ENCODE peak calls at places on chromosomes 13 and 19, in ten cellular contexts. One of them, this sample, is unnamed.

GRCh38 chr13:80524447-80525215 is 183.7 kb upstream of the SPRY2 start:
- DNase-seq in progenitor cell of endocrine pancreas: no peak
- DNase-seq in cardiac fibroblast: no peak
- DNase-seq in IMR-90: no peak
- DNase-seq in retinal pigment epithelial cell: no peak
- DNase-seq in K562: peak; percentile 18
- DNase-seq in breast epithelium: no peak
- DNase-seq in fibroblast of pulmonary artery: no peak
- DNase-seq in H9: no peak
- DNase-seq in tibial nerve: no peak
- DNase-seq in this sample: no peak

GRCh38 chr13:36787181-36787580 is 31.8 kb upstream of the RFXAP start:
- DNase-seq in K562: no peak
- DNase-seq in tibial nerve: no peak
- DNase-seq in cardiac fibroblast: no peak
- DNase-seq in progenitor cell of endocrine pancreas: no peak
- DNase-seq in retinal pigment epithelial cell: no peak
- DNase-seq in breast epithelium: no peak
- DNase-seq in IMR-90: no peak
- DNase-seq in H9: peak; percentile 39
- DNase-seq in fibroblast of pulmonary artery: no peak
- DNase-seq in this sample: no peak

GRCh38 chr19:41144403-41144802 is 30.2 kb downstream of the CYP2F1 start:
- DNase-seq in tibial nerve: peak; percentile 74
- DNase-seq in retinal pigment epithelial cell: peak; percentile 45
- DNase-seq in H9: peak; percentile 89
- DNase-seq in progenitor cell of endocrine pancreas: peak; percentile 48
- DNase-seq in fibroblast of pulmonary artery: peak; percentile 91
- DNase-seq in cardiac fibroblast: peak; percentile 90
- DNase-seq in IMR-90: peak; percentile 78
- DNase-seq in breast epithelium: peak; percentile 66
- DNase-seq in K562: peak; percentile 65
- DNase-seq in this sample: no peak

GRCh38 chr19:10625762-10626138 is 397 bp downstream of the SLC44A2 start:
- DNase-seq in tibial nerve: no peak
- DNase-seq in IMR-90: no peak
- DNase-seq in H9: no peak
- DNase-seq in fibroblast of pulmonary artery: no peak
- DNase-seq in K562: no peak
- DNase-seq in breast epithelium: no peak
- DNase-seq in cardiac fibroblast: no peak
- DNase-seq in progenitor cell of endocrine pancreas: no peak
- DNase-seq in retinal pigment epithelial cell: no peak
- DNase-seq in this sample: no peak

GRCh38 chr19:55750715-55751114 is 8.2 kb upstream of the RFPL4A start:
- DNase-seq in fibroblast of pulmonary artery: no peak
- DNase-seq in IMR-90: no peak
- DNase-seq in progenitor cell of endocrine pancreas: no peak
- DNase-seq in H9: no peak
- DNase-seq in cardiac fibroblast: no peak
- DNase-seq in K562: no peak
- DNase-seq in breast epithelium: no peak
- DNase-seq in retinal pigment epithelial cell: no peak
- DNase-seq in tibial nerve: no peak
- DNase-seq in this sample: no peak

GRCh38 chr19:52351512-52351911 is 15.5 kb downstream of the ZNF610 start:
- DNase-seq in IMR-90: no peak
- DNase-seq in K562: no peak
- DNase-seq in tibial nerve: no peak
- DNase-seq in breast epithelium: no peak
- DNase-seq in cardiac fibroblast: no peak
- DNase-seq in fibroblast of pulmonary artery: no peak
- DNase-seq in H9: peak; percentile 85
- DNase-seq in retinal pigment epithelial cell: no peak
- DNase-seq in progenitor cell of endocrine pancreas: peak; percentile 15
- DNase-seq in this sample: no peak

GRCh38 chr19:511101-511841 is 4.0 kb downstream of the TPGS1 start:
- DNase-seq in fibroblast of pulmonary artery: peak; percentile 72
- DNase-seq in retinal pigment epithelial cell: no peak
- DNase-seq in tibial nerve: no peak
- DNase-seq in K562: peak; percentile 15
- DNase-seq in cardiac fibroblast: peak; percentile 64
- DNase-seq in breast epithelium: no peak
- DNase-seq in H9: peak; percentile 78
- DNase-seq in IMR-90: peak; percentile 36
- DNase-seq in progenitor cell of endocrine pancreas: no peak
- DNase-seq in this sample: no peak

GRCh38 chr13:71727036-71727435 is 140.0 kb downstream of the DACH1 start:
- DNase-seq in retinal pigment epithelial cell: no peak
- DNase-seq in H9: no peak
- DNase-seq in cardiac fibroblast: no peak
- DNase-seq in K562: no peak
- DNase-seq in breast epithelium: no peak
- DNase-seq in IMR-90: no peak
- DNase-seq in tibial nerve: no peak
- DNase-seq in fibroblast of pulmonary artery: no peak
- DNase-seq in progenitor cell of endocrine pancreas: no peak
- DNase-seq in this sample: no peak

GRCh38 chr13:50459658-50460057 is 383.8 kb downstream of the DLEU7 start:
- DNase-seq in cardiac fibroblast: no peak
- DNase-seq in IMR-90: no peak
- DNase-seq in H9: no peak
- DNase-seq in progenitor cell of endocrine pancreas: no peak
- DNase-seq in K562: no peak
- DNase-seq in retinal pigment epithelial cell: no peak
- DNase-seq in fibroblast of pulmonary artery: no peak
- DNase-seq in tibial nerve: no peak
- DNase-seq in breast epithelium: no peak
- DNase-seq in this sample: no peak

GRCh38 chr13:113918580-113918979 is 54.7 kb upstream of the GAS6 start:
- DNase-seq in cardiac fibroblast: no peak
- DNase-seq in retinal pigment epithelial cell: no peak
- DNase-seq in breast epithelium: peak; percentile 27
- DNase-seq in K562: no peak
- DNase-seq in H9: peak; percentile 20
- DNase-seq in tibial nerve: no peak
- DNase-seq in IMR-90: no peak
- DNase-seq in fibroblast of pulmonary artery: no peak
- DNase-seq in progenitor cell of endocrine pancreas: no peak
- DNase-seq in this sample: peak; percentile 59

GRCh38 chr13:62931901-62932883 is 1516.5 kb upstream of the PCDH20 start:
- DNase-seq in H9: no peak
- DNase-seq in retinal pigment epithelial cell: no peak
- DNase-seq in tibial nerve: no peak
- DNase-seq in K562: no peak
- DNase-seq in cardiac fibroblast: peak; percentile 1
- DNase-seq in IMR-90: peak; percentile 68
- DNase-seq in breast epithelium: no peak
- DNase-seq in fibroblast of pulmonary artery: peak; percentile 13
- DNase-seq in progenitor cell of endocrine pancreas: no peak
- DNase-seq in this sample: no peak

GRCh38 chr19:35063940-35064818 is 22.7 kb downstream of the HPN start:
- DNase-seq in fibroblast of pulmonary artery: peak; percentile 55
- DNase-seq in H9: no peak
- DNase-seq in tibial nerve: no peak
- DNase-seq in IMR-90: peak; percentile 84
- DNase-seq in cardiac fibroblast: peak; percentile 51
- DNase-seq in K562: no peak
- DNase-seq in progenitor cell of endocrine pancreas: no peak
- DNase-seq in breast epithelium: no peak
- DNase-seq in retinal pigment epithelial cell: peak; percentile 41
- DNase-seq in this sample: no peak

GRCh38 chr13:113974304-113975281 is 717 bp upstream of the C13orf46 start:
- DNase-seq in IMR-90: no peak
- DNase-seq in H9: no peak
- DNase-seq in fibroblast of pulmonary artery: no peak
- DNase-seq in breast epithelium: no peak
- DNase-seq in retinal pigment epithelial cell: no peak
- DNase-seq in progenitor cell of endocrine pancreas: no peak
- DNase-seq in tibial nerve: no peak
- DNase-seq in K562: no peak
- DNase-seq in cardiac fibroblast: no peak
- DNase-seq in this sample: no peak

GRCh38 chr19:23160766-23161165 is 43.9 kb downstream of the ZNF730 start:
- DNase-seq in progenitor cell of endocrine pancreas: no peak
- DNase-seq in H9: no peak
- DNase-seq in cardiac fibroblast: no peak
- DNase-seq in tibial nerve: no peak
- DNase-seq in fibroblast of pulmonary artery: no peak
- DNase-seq in breast epithelium: no peak
- DNase-seq in IMR-90: no peak
- DNase-seq in K562: no peak
- DNase-seq in retinal pigment epithelial cell: no peak
- DNase-seq in this sample: no peak

GRCh38 chr13:43354147-43354945 is 331.0 kb downstream of the DNAJC15 start:
- DNase-seq in fibroblast of pulmonary artery: no peak
- DNase-seq in progenitor cell of endocrine pancreas: no peak
- DNase-seq in tibial nerve: no peak
- DNase-seq in H9: no peak
- DNase-seq in retinal pigment epithelial cell: no peak
- DNase-seq in IMR-90: no peak
- DNase-seq in K562: no peak
- DNase-seq in breast epithelium: no peak
- DNase-seq in cardiac fibroblast: no peak
- DNase-seq in this sample: no peak

GRCh38 chr13:56755181-56755580 is 385.5 kb upstream of the PRR20A start:
- DNase-seq in IMR-90: no peak
- DNase-seq in cardiac fibroblast: no peak
- DNase-seq in progenitor cell of endocrine pancreas: no peak
- DNase-seq in H9: no peak
- DNase-seq in K562: no peak
- DNase-seq in retinal pigment epithelial cell: peak; percentile 12
- DNase-seq in tibial nerve: no peak
- DNase-seq in fibroblast of pulmonary artery: peak; percentile 51
- DNase-seq in breast epithelium: no peak
- DNase-seq in this sample: no peak
- TF ChIP-seq CTCF in IMR-90: no peak
- TF ChIP-seq CTCF in cardiac fibroblast: no peak
- TF ChIP-seq CTCF in progenitor cell of endocrine pancreas: peak; percentile 34
- TF ChIP-seq CTCF in H9: peak; percentile 68
- TF ChIP-seq CTCF in K562: no peak
- TF ChIP-seq CTCF in retinal pigment epithelial cell: peak; percentile 62
- TF ChIP-seq CTCF in tibial nerve: no peak
- TF ChIP-seq CTCF in fibroblast of pulmonary artery: peak; percentile 41
- TF ChIP-seq CTCF in breast epithelium: no peak
- TF ChIP-seq CTCF in this sample: peak; percentile 50

DNA sequence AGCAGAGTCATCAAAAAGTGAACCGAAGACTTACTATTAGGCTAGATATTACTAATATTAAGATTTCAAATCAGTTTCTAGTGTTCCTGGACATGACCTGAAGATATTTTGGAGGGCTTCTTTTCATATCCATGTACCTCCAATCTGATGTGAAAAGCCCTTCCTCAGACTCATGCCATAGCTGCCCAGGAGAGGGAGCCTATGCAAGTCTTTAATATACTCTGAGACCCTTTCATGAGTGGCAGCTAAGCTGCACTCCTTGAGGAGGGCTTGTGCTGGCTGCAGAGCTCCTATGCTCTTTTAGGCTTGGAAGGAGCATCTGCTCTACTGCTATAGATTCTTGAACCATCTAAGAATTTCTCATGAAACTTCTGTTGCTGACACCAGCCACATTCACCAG is 715.3 kb downstream of the OLFM4 start:
- DNase-seq in progenitor cell of endocrine pancreas: no peak
- DNase-seq in cardiac fibroblast: no peak
- DNase-seq in K562: no peak
- DNase-seq in fibroblast of pulmonary artery: no peak
- DNase-seq in tibial nerve: no peak
- DNase-seq in H9: no peak
- DNase-seq in IMR-90: no peak
- DNase-seq in retinal pigment epithelial cell: no peak
- DNase-seq in breast epithelium: no peak
- DNase-seq in this sample: no peak
- TF ChIP-seq CTCF in progenitor cell of endocrine pancreas: no peak
- TF ChIP-seq CTCF in cardiac fibroblast: no peak
- TF ChIP-seq CTCF in K562: no peak
- TF ChIP-seq CTCF in fibroblast of pulmonary artery: no peak
- TF ChIP-seq CTCF in tibial nerve: no peak
- TF ChIP-seq CTCF in H9: peak; percentile 53
- TF ChIP-seq CTCF in IMR-90: no peak
- TF ChIP-seq CTCF in retinal pigment epithelial cell: no peak
- TF ChIP-seq CTCF in breast epithelium: no peak
- TF ChIP-seq CTCF in this sample: peak; percentile 15

DNA sequence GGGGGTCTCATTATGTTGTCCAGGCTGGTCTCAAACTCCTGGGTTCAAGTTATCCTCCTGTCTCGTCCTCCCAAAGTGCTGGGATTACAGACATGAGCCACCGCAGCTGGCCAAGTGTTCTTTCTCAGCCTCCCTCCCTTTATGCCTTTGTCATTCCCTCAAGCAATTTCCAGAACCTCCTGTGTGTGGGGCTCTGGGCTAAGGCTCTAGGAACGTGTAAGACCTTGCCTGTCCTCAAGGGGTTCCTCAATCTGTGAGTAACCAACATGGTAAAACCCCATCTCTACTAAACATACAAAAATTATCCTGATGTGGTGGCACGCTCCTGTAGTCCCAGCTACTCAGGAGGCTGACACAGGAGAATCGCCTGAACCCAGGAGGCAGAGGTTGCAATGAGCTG is 15.5 kb upstream of the SPACA4 start:
- DNase-seq in fibroblast of pulmonary artery: peak; percentile 30
- DNase-seq in H9: no peak
- DNase-seq in K562: no peak
- DNase-seq in retinal pigment epithelial cell: no peak
- DNase-seq in tibial nerve: no peak
- DNase-seq in IMR-90: no peak
- DNase-seq in cardiac fibroblast: peak; percentile 34
- DNase-seq in progenitor cell of endocrine pancreas: no peak
- DNase-seq in breast epithelium: no peak
- DNase-seq in this sample: no peak
- TF ChIP-seq CTCF in fibroblast of pulmonary artery: peak; percentile 13
- TF ChIP-seq CTCF in H9: peak; percentile 40
- TF ChIP-seq CTCF in K562: peak; percentile 46
- TF ChIP-seq CTCF in retinal pigment epithelial cell: no peak
- TF ChIP-seq CTCF in tibial nerve: no peak
- TF ChIP-seq CTCF in IMR-90: peak; percentile 33
- TF ChIP-seq CTCF in cardiac fibroblast: no peak
- TF ChIP-seq CTCF in progenitor cell of endocrine pancreas: no peak
- TF ChIP-seq CTCF in breast epithelium: no peak
- TF ChIP-seq CTCF in this sample: no peak

DNA sequence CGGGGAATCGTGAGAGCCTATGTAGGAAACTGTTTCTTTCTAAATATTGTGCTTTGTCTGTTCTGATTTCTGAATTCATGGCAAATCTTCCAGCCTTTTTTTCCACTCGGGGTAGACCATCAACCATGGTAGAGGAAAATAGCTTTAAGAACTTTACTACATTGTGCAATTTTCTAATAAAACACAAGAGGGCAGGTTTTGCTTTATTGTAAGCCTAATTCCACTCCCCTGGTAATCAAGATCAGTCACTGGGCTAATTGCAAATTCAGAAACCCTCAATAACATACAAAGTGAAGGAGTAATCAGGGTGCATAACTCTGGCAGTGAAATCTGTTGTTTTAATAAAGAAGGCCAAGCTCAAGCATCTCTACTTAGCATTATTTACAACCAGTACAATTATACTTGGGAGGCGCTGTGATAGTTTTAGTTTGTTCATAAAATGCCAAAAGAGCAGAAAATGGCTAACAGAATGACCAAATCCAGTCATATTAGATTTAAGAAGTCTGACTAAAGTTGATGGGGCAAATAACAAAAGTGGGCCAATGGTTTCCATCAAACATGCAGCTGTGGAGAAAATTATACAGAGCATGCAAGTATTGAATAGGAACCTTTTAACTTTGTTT is 43.8 kb downstream of the DCT start:
- DNase-seq in tibial nerve: no peak
- DNase-seq in progenitor cell of endocrine pancreas: no peak
- DNase-seq in cardiac fibroblast: peak; percentile 72
- DNase-seq in retinal pigment epithelial cell: peak; percentile 40
- DNase-seq in H9: no peak
- DNase-seq in fibroblast of pulmonary artery: peak; percentile 70
- DNase-seq in IMR-90: peak; percentile 58
- DNase-seq in K562: peak; percentile 25
- DNase-seq in breast epithelium: no peak
- DNase-seq in this sample: no peak
- TF ChIP-seq CTCF in tibial nerve: peak; percentile 59
- TF ChIP-seq CTCF in progenitor cell of endocrine pancreas: peak; percentile 64
- TF ChIP-seq CTCF in cardiac fibroblast: peak; percentile 54
- TF ChIP-seq CTCF in retinal pigment epithelial cell: peak; percentile 61
- TF ChIP-seq CTCF in H9: peak; percentile 74
- TF ChIP-seq CTCF in fibroblast of pulmonary artery: peak; percentile 63
- TF ChIP-seq CTCF in IMR-90: peak; percentile 63
- TF ChIP-seq CTCF in K562: peak; percentile 41
- TF ChIP-seq CTCF in breast epithelium: peak; percentile 51
- TF ChIP-seq CTCF in this sample: peak; percentile 84

This sample was measured in type B pancreatic cell.